ENCODE peak calls at places on chromosomes 13 and 19, in ten cellular contexts. V, D, T, H, Y, E, W, B, U and P are unnamed samples.

GRCh38 chr19:50324331-50324730 is 4.8 kb downstream of the KCNC3 start:
- DNase-seq in V (no peak), D (no peak), T (no peak), H (no peak), Y (no peak), E (no peak), W (no peak), B (no peak), U (no peak), P (no peak)

GRCh38 chr19:6318772-6319171 is 14.6 kb downstream of the ACER1 start:
- DNase-seq in V (no peak), D (no peak), T (no peak), H (no peak), Y (no peak), E (no peak), W (no peak), B (no peak), U (no peak), P (no peak)

GRCh38 chr19:38932425-38933179 is 1.9 kb downstream of the MRPS12 start:
- DNase-seq in V (peak), D (no peak), T (no peak), H (no peak), Y (no peak), E (no peak), W (peak), B (no peak), U (no peak), P (peak)

GRCh38 chr19:6509118-6509971 is 7.2 kb upstream of the TUBB4A start:
- DNase-seq in V (no peak), D (no peak), T (peak), H (no peak), Y (no peak), E (peak), W (no peak), B (no peak), U (no peak), P (no peak)

GRCh38 chr13:26619321-26619720 is 61.8 kb downstream of the WASF3 start:
- DNase-seq in V (no peak), D (no peak), T (no peak), H (no peak), Y (peak), E (no peak), W (no peak), B (no peak), U (no peak), P (no peak)

GRCh38 chr13:80276371-80277289 is 64.3 kb downstream of the SPRY2 start:
- DNase-seq in V (no peak), D (no peak), T (no peak), H (no peak), Y (no peak), E (peak), W (peak), B (peak), U (peak), P (no peak)

GRCh38 chr19:1970003-1970805 is 29.2 kb downstream of the CSNK1G2 start:
- DNase-seq in V (no peak), D (no peak), T (no peak), H (no peak), Y (no peak), E (no peak), W (no peak), B (no peak), U (no peak), P (no peak)

GRCh38 chr19:39038098-39038497 is 5.7 kb upstream of the FBXO27 start:
- DNase-seq in V (peak), D (peak), T (peak), H (no peak), Y (no peak), E (peak), W (peak), B (peak), U (peak), P (peak)

GRCh38 chr13:113042456-113042855 is 63.1 kb upstream of the F7 start:
- DNase-seq in V (no peak), D (no peak), T (no peak), H (no peak), Y (no peak), E (no peak), W (no peak), B (no peak), U (no peak), P (no peak)

GRCh38 chr13:110448230-110448629 is 113.3 kb downstream of the RAB20 start:
- DNase-seq in V (no peak), D (peak), T (no peak), H (no peak), Y (no peak), E (no peak), W (no peak), B (no peak), U (no peak), P (peak)

GRCh38 chr19:55189424-55189823 is 9.3 kb upstream of the SYT5 start:
- DNase-seq in V (no peak), D (no peak), T (no peak), H (no peak), Y (peak), E (no peak), W (no peak), B (no peak), U (no peak), P (peak)

GRCh38 chr13:44459674-44460073 is 86.0 kb downstream of the SERP2 start:
- DNase-seq in V (no peak), D (no peak), T (no peak), H (no peak), Y (no peak), E (no peak), W (no peak), B (no peak), U (no peak), P (no peak)

GRCh38 chr13:32791545-32792172 is 205.4 kb downstream of the PDS5B start:
- DNase-seq in V (no peak), D (no peak), T (no peak), H (peak), Y (no peak), E (no peak), W (no peak), B (no peak), U (no peak), P (no peak)

GRCh38 chr19:15251010-15251748 is 18.9 kb upstream of the EPHX3 start:
- DNase-seq in V (no peak), D (no peak), T (no peak), H (no peak), Y (peak), E (no peak), W (no peak), B (no peak), U (no peak), P (no peak)

GRCh38 chr19:51078104-51078503 is 4.6 kb downstream of the KLK14 start:
- DNase-seq in V (no peak), D (no peak), T (no peak), H (no peak), Y (no peak), E (no peak), W (no peak), B (no peak), U (no peak), P (no peak)

GRCh38 chr13:29918845-29919244 is 68.4 kb upstream of the UBL3 start:
- DNase-seq in V (no peak), D (no peak), T (peak), H (no peak), Y (peak), E (no peak), W (no peak), B (no peak), U (no peak), P (no peak)

GRCh38 chr19:39996811-39997594 is at the start of gene ZNF546:
- DNase-seq in V (peak), D (peak), T (peak), H (peak), Y (peak), E (peak), W (peak), B (peak), U (peak), P (peak)

GRCh38 chr19:31066385-31066784 is 282.9 kb downstream of the TSHZ3 start:
- DNase-seq in V (no peak), D (no peak), T (no peak), H (no peak), Y (peak), E (no peak), W (no peak), B (no peak), U (no peak), P (no peak)

GRCh38 chr13:21022056-21022693 is 39.2 kb downstream of the LATS2 start:
- DNase-seq in V (no peak), D (peak), T (no peak), H (no peak), Y (no peak), E (no peak), W (no peak), B (no peak), U (no peak), P (no peak)

GRCh38 chr19:54380897-54381296 is 16.2 kb upstream of the LAIR1 start:
- DNase-seq in V (no peak), D (no peak), T (no peak), H (no peak), Y (no peak), E (no peak), W (no peak), B (no peak), U (no peak), P (no peak)

GRCh38 chr19:27822336-27822735 is 1390.6 kb downstream of the UQCRFS1 start:
- DNase-seq in V (no peak), D (no peak), T (no peak), H (no peak), Y (no peak), E (no peak), W (no peak), B (no peak), U (no peak), P (no peak)

GRCh38 chr13:104491951-104492350 is 1425.7 kb upstream of the SLC10A2 start:
- DNase-seq in V (no peak), D (no peak), T (no peak), H (no peak), Y (no peak), E (no peak), W (peak), B (no peak), U (no peak), P (no peak)

GRCh38 chr13:43720780-43721397 is 65.9 kb downstream of the ENOX1 start:
- DNase-seq in V (no peak), D (no peak), T (no peak), H (no peak), Y (no peak), E (no peak), W (no peak), B (no peak), U (no peak), P (no peak)